ENCODE peak calls at places on chromosomes 12 and 14, in seven cellular contexts. C is fibroblast of mammary gland, P is astrocyte of the cerebellum, G is hepatocyte, Q is cardiac fibroblast, S is upper lobe of right lung, L is NB4. K is an unnamed sample.

GRCh38 chr12:75208851-75209781 is 523 bp downstream of the KCNC2 start:
- DNase-seq in C (peak; percentile 21), P (peak; percentile 26), G (peak; percentile 68), Q (peak; percentile 22), S (no peak), L (peak; percentile 25), K (peak; percentile 57)

GRCh38 chr14:91410781-91411536 is 6.7 kb downstream of the CCDC88C start:
- DNase-seq in C (no peak), P (no peak), G (no peak), Q (no peak), S (no peak), L (no peak), K (no peak)

GRCh38 chr14:53218161-53218560 is 65.0 kb upstream of the DDHD1 start:
- DNase-seq in C (no peak), P (no peak), G (no peak), Q (no peak), S (no peak), L (peak; percentile 3), K (no peak)

GRCh38 chr12:59834659-59835474 is 239.0 kb downstream of the SLC16A7 start:
- DNase-seq in C (peak; percentile 56), P (no peak), G (peak; percentile 37), Q (peak; percentile 49), S (no peak), L (peak; percentile 42), K (peak; percentile 34)

GRCh38 chr12:52679875-52680274 is 332 bp downstream of the KRT1 start:
- DNase-seq in C (no peak), P (no peak), G (no peak), Q (no peak), S (no peak), L (no peak), K (no peak)

GRCh38 chr12:114668151-114668891 is 15.7 kb downstream of the TBX3 start:
- DNase-seq in C (peak; percentile 87), P (no peak), G (peak; percentile 96), Q (peak; percentile 78), S (peak; percentile 84), L (peak; percentile 66), K (peak; percentile 62)

GRCh38 chr12:77893918-77894317 is 63.2 kb downstream of the NAV3 start:
- DNase-seq in C (peak; percentile 67), P (peak; percentile 5), G (peak; percentile 33), Q (peak; percentile 46), S (no peak), L (no peak), K (no peak)

GRCh38 chr12:122836027-122836921 is 1.0 kb downstream of the HIP1R start:
- DNase-seq in C (peak; percentile 35), P (no peak), G (peak; percentile 70), Q (peak; percentile 46), S (no peak), L (peak; percentile 85), K (peak; percentile 75)

GRCh38 chr14:101001311-101002069 is 98.0 kb upstream of the RTL1 start:
- DNase-seq in C (peak; percentile 98), P (peak; percentile 9), G (no peak), Q (peak; percentile 67), S (no peak), L (no peak), K (peak; percentile 26)

GRCh38 chr14:69571879-69572633 is 2.6 kb downstream of the CCDC177 start:
- DNase-seq in C (no peak), P (no peak), G (peak; percentile 67), Q (peak; percentile 33), S (no peak), L (peak; percentile 8), K (peak; percentile 59)

GRCh38 chr14:101633276-101633675 is 72.0 kb downstream of the DIO3 start:
- DNase-seq in C (no peak), P (no peak), G (no peak), Q (no peak), S (no peak), L (no peak), K (no peak)

GRCh38 chr14:65506801-65507200 is 94.3 kb downstream of the FUT8 start:
- DNase-seq in C (no peak), P (no peak), G (no peak), Q (no peak), S (no peak), L (no peak), K (no peak)

GRCh38 chr12:116616536-116617248 is 57.5 kb downstream of the MAP1LC3B2 start:
- DNase-seq in C (no peak), P (no peak), G (no peak), Q (no peak), S (no peak), L (no peak), K (no peak)

GRCh38 chr14:53929871-53930685 is 26.5 kb downstream of the BMP4 start:
- DNase-seq in C (no peak), P (no peak), G (peak; percentile 62), Q (no peak), S (no peak), L (peak; percentile 5), K (no peak)

GRCh38 chr12:52188658-52189057 is 3.2 kb downstream of the KRT80 start:
- DNase-seq in C (no peak), P (no peak), G (no peak), Q (no peak), S (no peak), L (no peak), K (no peak)

GRCh38 chr12:13982010-13982409 is 608 bp upstream of the GRIN2B start:
- DNase-seq in C (no peak), P (no peak), G (peak; percentile 62), Q (no peak), S (no peak), L (no peak), K (peak; percentile 14)

GRCh38 chr14:58243790-58244555 is 670 bp upstream of the PSMA3 start:
- DNase-seq in C (peak; percentile 31), P (no peak), G (peak; percentile 20), Q (peak; percentile 7), S (no peak), L (peak; percentile 59), K (peak; percentile 57)

DNA sequence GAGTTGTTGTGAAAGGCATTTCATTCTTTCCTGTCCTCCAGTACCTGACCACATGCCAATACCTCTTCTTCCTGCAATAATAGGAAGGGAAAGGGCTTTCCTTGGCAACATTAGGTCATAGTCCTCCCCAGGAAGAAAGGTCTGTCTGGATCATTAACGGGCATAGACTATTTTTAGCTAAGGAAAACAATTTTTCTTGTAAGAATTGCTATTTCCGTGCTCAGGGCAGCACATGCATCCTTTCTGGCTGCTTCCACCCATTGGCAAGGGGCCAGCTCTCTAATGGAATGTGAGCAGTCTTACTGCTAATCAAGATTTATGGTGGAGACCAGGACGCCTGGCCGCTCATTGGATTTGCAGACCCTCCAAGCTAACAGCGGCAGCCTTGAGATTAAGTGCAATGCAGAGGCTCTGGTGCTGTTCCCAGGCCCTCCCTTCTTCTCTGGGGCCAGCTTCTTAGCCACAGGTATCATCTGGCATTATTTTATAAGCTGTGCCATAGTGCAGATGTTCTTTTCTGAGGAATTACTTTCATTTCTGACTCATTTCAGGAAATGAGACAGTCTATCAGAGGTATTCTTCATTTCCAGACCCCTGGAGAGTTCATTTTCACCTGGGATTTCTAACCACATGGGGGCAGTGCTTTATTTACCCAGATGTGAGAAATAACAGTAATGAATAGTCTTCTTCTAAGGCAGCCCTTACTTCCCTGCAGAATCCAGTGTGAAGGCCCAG is 52.9 kb downstream of the ANO6 start:
- DNase-seq in C (peak; percentile 87), P (peak; percentile 84), G (peak; percentile 87), Q (peak; percentile 96), S (peak; percentile 76), L (peak; percentile 17), K (peak; percentile 95)
- H3K4me3 ChIP-seq in C (peak overlapping the region; percentile 5), P (peak overlapping the region; percentile 7), G (no peak overlapping the region), Q (peak overlapping the region; percentile 2), S (peak overlapping the region; percentile 15), L (no peak overlapping the region), K (peak overlapping the region; percentile 3)

DNA sequence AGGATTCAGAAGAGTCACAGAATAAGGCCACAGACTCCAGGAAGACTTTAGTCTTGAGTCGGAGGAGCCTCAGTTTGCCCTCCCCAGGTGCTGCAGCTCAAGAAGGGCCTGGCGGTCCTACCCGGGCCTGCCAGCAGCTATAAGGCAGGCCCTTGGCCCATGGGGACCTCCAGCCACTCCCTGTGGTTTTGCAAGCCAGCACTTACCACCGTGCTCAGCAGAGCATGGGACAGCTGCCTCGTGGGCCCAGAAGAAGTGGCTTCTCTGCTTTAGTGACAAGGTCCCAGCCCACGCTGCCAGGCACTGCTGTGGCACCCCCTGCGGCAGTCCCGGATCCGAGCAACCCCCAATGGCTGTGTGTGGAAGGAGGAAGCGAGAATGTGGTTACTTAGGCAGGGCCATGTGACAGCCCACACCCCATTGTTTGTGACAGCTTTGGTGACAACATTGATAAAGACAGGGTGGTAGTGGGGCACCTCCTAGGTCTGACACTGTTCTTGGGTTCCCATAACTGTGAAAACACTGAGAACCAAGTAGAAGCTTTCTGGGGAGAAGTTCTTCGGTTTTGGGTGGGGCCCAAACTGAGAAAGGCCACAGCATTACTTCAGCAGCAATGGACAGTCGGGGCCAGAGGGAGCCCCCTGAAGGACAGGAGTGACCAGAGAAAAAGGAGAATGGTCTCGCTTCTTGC is at the start of gene SELPLG:
- DNase-seq in C (no peak), P (no peak), G (no peak), Q (no peak), S (peak; percentile 94), L (peak; percentile 98), K (no peak)
- H3K4me3 ChIP-seq in C (no peak within 1 kb of the TSS), P (no peak within 1 kb of the TSS), G (no peak within 1 kb of the TSS), Q (no peak within 1 kb of the TSS), S (peak within 1 kb of the TSS; percentile 48), L (peak within 1 kb of the TSS; percentile 45), K (no peak within 1 kb of the TSS)

DNA sequence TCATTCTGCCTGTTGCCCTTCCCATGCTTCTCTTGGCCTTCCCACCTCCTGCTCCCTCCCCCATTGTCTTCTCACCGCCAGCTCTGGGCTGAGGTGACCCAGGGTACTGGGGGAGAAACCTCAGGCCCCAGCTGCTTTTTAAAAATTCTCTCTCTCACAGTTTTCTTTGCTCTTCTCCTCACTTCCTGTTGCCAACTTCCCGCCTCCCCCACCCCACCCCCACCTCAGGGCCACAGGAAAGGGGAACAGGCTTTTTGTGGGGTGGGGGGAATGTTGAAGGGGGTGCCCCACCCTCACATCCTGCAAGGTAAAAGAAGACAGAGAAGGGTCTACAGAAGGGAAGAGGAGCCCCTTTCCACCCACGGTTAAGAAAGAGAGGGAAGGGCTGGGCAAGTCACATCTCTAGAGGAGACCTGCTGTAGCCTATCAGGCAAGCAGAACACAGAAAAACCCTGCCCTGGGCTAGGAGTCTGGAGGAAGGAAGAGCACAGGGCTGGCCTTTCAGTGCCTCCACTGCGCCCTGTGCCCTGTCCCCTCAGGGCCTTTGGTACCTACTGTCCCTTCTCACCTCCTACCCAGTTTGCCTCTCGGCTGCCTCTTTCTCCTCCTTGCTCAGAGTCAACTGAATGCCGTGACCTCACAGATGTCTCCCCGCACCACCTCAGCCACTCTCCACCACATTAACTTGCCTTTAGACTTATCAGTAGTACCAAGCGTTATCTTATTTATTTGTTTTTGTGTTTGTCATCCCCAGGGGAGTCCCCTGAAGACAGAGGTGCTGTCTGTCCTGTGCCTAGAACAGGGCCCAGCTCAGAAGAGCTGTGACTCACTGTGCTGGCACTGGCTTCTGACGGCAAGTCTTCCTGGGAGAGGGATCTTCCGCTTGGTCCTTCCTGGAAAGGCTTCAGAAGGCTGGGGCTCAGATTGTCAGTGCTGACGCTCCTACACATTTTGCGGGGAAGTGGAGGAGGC is 1.7 kb downstream of the ARHGAP9 start:
- DNase-seq in C (peak; percentile 59), P (no peak), G (no peak), Q (peak; percentile 72), S (no peak), L (peak; percentile 82), K (no peak)
- H3K4me3 ChIP-seq in C (no peak overlapping the region), P (no peak overlapping the region), G (no peak overlapping the region), Q (no peak overlapping the region), S (peak overlapping the region; percentile 46), L (peak overlapping the region; percentile 51), K (no peak overlapping the region)

DNA sequence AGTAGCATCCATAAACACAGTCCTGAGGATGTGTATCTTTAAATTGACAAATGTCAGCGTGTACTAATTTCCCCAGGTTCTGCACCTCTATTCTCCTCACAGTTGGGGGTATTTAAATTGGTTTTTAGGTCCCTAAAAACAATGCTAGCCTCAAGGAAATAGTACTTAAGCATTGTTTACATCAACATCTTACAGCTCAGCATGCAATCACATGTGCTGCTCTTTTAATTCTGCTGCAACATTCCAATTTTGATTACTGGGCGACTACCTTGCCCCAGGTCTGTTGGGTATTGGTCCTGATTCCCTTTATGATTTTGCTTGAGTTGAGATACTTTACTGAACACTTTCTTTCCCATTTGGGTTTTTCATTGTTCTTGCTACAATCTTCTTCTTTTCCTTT is 616.6 kb downstream of the CCER1 start:
- DNase-seq in C (no peak), P (no peak), G (no peak), Q (no peak), S (no peak), L (no peak), K (no peak)
- H3K4me3 ChIP-seq in C (no peak overlapping the region), P (no peak overlapping the region), G (no peak overlapping the region), Q (no peak overlapping the region), S (no peak overlapping the region), L (no peak overlapping the region), K (no peak overlapping the region)

K was measured in A673.